ENCODE peak calls at places on chromosomes 11 and 22, in five cellular contexts. P, J, F, U and T are unnamed samples.

GRCh38 chr11:114054830-114055229 is 4.7 kb upstream of the ZBTB16 start:
- DNase-seq in J (no peak), F (no peak), U (no peak), P (no peak), T (no peak)

GRCh38 chr22:25406510-25407210 is 157.8 kb upstream of the GRK3 start:
- DNase-seq in F (no peak), J (no peak), U (no peak), P (no peak), T (no peak)

GRCh38 chr22:20029550-20030225 is 8.8 kb downstream of the TANGO2 start:
- DNase-seq in J (no peak), F (no peak), U (no peak), P (no peak), T (no peak)

GRCh38 chr22:24107668-24108067 is 73.6 kb upstream of the SUSD2 start:
- DNase-seq in F (peak; percentile 95), J (no peak), U (peak; percentile 73), P (no peak), T (no peak)

GRCh38 chr22:32177221-32177765 is 18.2 kb upstream of the C22orf42 start:
- DNase-seq in F (no peak), U (no peak), J (no peak), P (no peak), T (no peak)

GRCh38 chr11:23903044-23903704 is 593.7 kb upstream of the LUZP2 start:
- DNase-seq in F (peak; percentile 85), J (peak; percentile 39), U (peak; percentile 57), P (no peak), T (no peak)

GRCh38 chr11:66936326-66936725 is 21.9 kb downstream of the PC start:
- DNase-seq in P (no peak), J (peak; percentile 65), F (peak; percentile 98), U (peak; percentile 93), T (no peak)

GRCh38 chr11:1978865-1979473 is 18.7 kb downstream of the H19 start:
- DNase-seq in F (no peak), J (no peak), U (no peak), P (no peak), T (no peak)

GRCh38 chr11:105022998-105023397 is at the start of gene CASP5:
- DNase-seq in F (no peak), J (peak; percentile 13), P (no peak), U (peak; percentile 36), T (no peak)

GRCh38 chr11:65445604-65446445 is 23.2 kb downstream of the NEAT1 start:
- DNase-seq in U (peak; percentile 83), J (no peak), P (no peak), F (peak; percentile 41), T (no peak)

DNA sequence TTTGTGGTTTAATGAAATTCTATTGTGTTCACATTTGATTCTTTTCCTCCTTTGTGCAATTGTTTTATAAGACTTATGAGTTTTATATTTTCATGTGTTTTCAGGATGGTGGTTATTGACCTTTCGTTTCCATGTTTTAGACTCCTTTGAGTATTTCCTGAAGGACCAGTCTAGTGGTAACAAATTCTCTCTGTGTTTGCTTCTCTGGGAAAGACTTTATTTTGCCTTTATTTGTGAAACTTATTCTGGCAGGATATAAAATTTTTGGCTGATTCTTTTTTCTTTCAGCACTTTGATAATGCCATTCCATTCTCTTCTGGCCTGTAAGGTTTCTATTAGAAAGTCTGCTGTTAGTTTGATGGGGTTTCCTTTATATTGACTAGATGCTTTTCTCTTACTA is 83.5 kb downstream of the ACER3 start:
- DNase-seq in J (no peak), P (no peak), U (no peak), F (no peak), T (no peak)
- TF ChIP-seq CTCF in J (no peak), P (no peak), U (no peak), F (no peak), T (no peak)

GRCh38 chr11:79054636-79055035 is 386.2 kb downstream of the TENM4 start:
- DNase-seq in J (no peak), U (no peak), P (no peak), F (peak; percentile 85), T (no peak)

GRCh38 chr11:79049627-79050238 is 391.1 kb downstream of the TENM4 start:
- DNase-seq in J (no peak), P (no peak), F (no peak), U (no peak), T (no peak)

GRCh38 chr11:79055866-79056632 is 384.8 kb downstream of the TENM4 start:
- DNase-seq in U (peak; percentile 19), F (peak; percentile 92), P (no peak), J (no peak), T (no peak)

GRCh38 chr11:79050784-79051183 is 390.0 kb downstream of the TENM4 start:
- DNase-seq in P (no peak), U (no peak), F (peak; percentile 71), J (no peak), T (no peak)

GRCh38 chr11:79052539-79052938 is 388.3 kb downstream of the TENM4 start:
- DNase-seq in F (no peak), U (no peak), J (peak; percentile 42), P (no peak), T (no peak)
- TF ChIP-seq CTCF in F (no peak), U (no peak), J (peak; percentile 65), P (peak; percentile 33), T (no peak)

DNA sequence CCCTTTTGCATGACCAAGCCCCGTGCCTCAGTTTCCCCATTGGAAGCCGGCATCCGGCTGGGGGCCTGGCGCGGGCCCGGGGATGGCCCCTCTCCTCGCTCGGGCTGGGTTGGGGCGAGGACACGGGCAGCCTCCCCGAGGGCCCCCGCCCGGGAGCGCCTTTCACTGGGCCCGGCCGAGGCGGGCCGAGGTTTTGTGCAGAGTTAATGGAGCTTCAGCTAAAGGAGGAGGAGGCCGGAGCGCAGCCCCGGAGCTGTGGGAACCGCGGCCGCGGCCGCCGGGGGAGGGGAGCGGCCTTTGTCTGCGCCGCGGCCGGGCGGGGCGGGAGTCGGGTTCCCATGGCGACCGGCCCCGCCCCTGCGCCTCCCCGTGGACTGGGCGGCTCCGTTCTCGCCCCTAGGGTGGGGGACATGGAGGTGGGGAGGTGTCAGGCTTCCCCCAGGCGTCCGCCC is 1.4 kb upstream of the MAPK11 start:
- DNase-seq in P (peak; percentile 67), U (peak; percentile 68), J (peak; percentile 77), F (peak; percentile 36), T (no peak)
- TF ChIP-seq CTCF in P (no peak), U (no peak), J (peak; percentile 25), F (peak; percentile 7), T (no peak)

GRCh38 chr11:83241291-83241946 is 44.7 kb downstream of the CCDC90B start:
- DNase-seq in P (peak; percentile 46), J (peak; percentile 86), U (peak; percentile 70), F (peak; percentile 67), T (no peak)
- TF ChIP-seq CTCF in P (peak; percentile 79), J (peak; percentile 92), U (peak; percentile 70), F (peak; percentile 57), T (no peak)

GRCh38 chr11:43680521-43681505 is at the start of gene HSD17B12:
- DNase-seq in U (peak; percentile 99), P (peak; percentile 95), J (peak; percentile 100), F (peak; percentile 97), T (peak; percentile 97)
- TF ChIP-seq CTCF in U (no peak), P (no peak), J (no peak), F (no peak), T (no peak)

GRCh38 chr11:107827041-107827440 is 31.5 kb downstream of the SLC35F2 start:
- DNase-seq in U (no peak), P (no peak), J (no peak), F (no peak), T (no peak)

GRCh38 chr11:107825875-107826274 is 32.7 kb downstream of the SLC35F2 start:
- DNase-seq in J (no peak), P (no peak), U (no peak), F (no peak), T (no peak)

GRCh38 chr11:107819361-107820014 is 39.1 kb downstream of the SLC35F2 start:
- DNase-seq in P (no peak), J (no peak), F (peak; percentile 16), U (no peak), T (no peak)

GRCh38 chr11:107821199-107821926 is 37.2 kb downstream of the SLC35F2 start:
- DNase-seq in F (peak; percentile 25), P (no peak), J (no peak), U (no peak), T (no peak)

DNA sequence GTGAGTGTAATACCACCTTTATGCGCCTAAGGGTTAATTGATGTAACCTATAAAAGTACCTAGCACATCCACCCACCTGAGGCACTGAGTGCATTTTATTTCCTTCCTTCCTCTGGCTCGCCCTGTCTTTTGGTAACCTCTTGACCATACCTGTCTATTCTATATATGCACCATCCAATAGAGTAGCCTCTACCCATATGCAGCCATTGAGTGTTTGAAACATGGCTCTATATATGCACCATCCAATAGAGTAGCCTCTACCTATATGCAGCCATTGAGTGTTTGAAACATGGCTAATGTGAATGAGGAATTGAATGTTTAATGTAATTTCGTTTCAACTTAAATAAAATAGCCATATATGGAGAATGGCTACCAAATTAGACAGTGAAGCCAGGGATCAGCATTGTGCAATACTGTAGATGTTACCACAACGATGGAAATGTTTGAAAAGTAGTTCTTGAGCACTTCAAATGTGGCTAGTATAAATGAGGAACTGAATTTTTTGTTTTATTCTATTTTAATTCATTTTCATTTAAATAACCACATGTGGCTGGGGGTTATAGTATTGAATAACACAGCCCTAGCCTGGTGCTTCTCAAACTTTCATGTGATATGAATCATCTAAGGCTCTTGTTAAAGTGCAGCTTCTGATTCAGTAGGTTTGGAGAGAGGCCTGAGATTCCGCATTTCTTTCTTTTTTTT is 33.8 kb downstream of the SLC35F2 start:
- DNase-seq in U (no peak), F (no peak), J (no peak), P (no peak), T (no peak)
- TF ChIP-seq CTCF in U (no peak), F (no peak), J (no peak), P (no peak), T (no peak)